ENCODE peak calls at places on chromosome 7, in seven cellular contexts. P is CD8-positive, alpha-beta T cell; N is HCT116; H is heart left ventricle; J is breast epithelium; Y is aorta; D is lung. O is an unnamed sample. For H3K4me1, the result is how much of the 10 kb centered on the place peaks cover.

GRCh38 chr7:68691261-68692216 is 906.7 kb upstream of the AUTS2 start:
- DNase-seq in P (no peak), N (no peak), H (no peak), J (no peak), Y (no peak), D (no peak), O (peak)

GRCh38 chr7:106178593-106179134 is 66.6 kb upstream of the SYPL1 start:
- DNase-seq in P (no peak), N (peak), H (peak), J (no peak), Y (no peak), D (no peak), O (no peak)

GRCh38 chr7:6614941-6615737 is at the start of gene ZNF853:
- DNase-seq in P (no peak), N (no peak), H (no peak), J (no peak), Y (no peak), D (no peak), O (no peak)

GRCh38 chr7:127654404-127655392 is 2.7 kb downstream of the SND1 start:
- DNase-seq in P (no peak), N (no peak), H (no peak), J (no peak), Y (no peak), D (no peak), O (peak)

GRCh38 chr7:117019786-117020604 is 66.7 kb downstream of the ST7 start:
- DNase-seq in P (no peak), N (peak), H (peak), J (peak), Y (peak), D (peak), O (peak)

GRCh38 chr7:114663502-114663901 is 248.9 kb downstream of the FOXP2 start:
- DNase-seq in P (no peak), N (peak), H (no peak), J (no peak), Y (no peak), D (no peak), O (no peak)

GRCh38 chr7:2719007-2719406 is 31.0 kb downstream of the AMZ1 start:
- DNase-seq in P (peak), N (no peak), H (no peak), J (no peak), Y (no peak), D (no peak), O (no peak)

GRCh38 chr7:121544726-121545125 is 148.6 kb upstream of the FAM3C start:
- DNase-seq in P (no peak), N (peak), H (no peak), J (peak), Y (no peak), D (no peak), O (peak)

GRCh38 chr7:143514487-143514886 is 36.8 kb downstream of the TAS2R41 start:
- DNase-seq in P (no peak), N (no peak), H (no peak), J (no peak), Y (no peak), D (no peak), O (no peak)
- H3K4me1 ChIP-seq in P (under half), N (under half), H (under half), J (under half), Y (under half), D (under half), O (under half)

DNA sequence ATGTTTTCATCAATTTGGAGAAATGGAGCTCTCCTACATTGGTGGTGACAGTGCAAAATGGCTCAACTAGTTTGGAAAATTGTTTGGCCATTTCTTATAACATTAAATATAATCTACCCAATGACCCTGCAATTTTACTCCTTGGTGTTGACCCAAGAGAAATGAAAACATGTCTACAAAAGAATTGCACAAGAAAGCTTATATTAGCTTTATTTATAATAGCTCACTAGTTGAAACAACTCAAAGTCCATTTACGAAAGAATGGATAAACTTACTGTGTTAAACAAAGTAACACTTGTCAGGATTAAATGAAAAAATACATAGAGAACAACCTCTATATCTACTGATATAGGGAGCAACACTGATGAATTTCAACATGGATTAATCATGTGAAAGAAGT is 539.9 kb downstream of the DNAJB9 start:
- DNase-seq in P (no peak), N (no peak), H (no peak), J (no peak), Y (no peak), D (no peak), O (no peak)
- H3K27ac ChIP-seq in P (no peak), N (no peak), H (no peak), J (no peak), Y (no peak), D (no peak), O (no peak)

GRCh38 chr7:158825628-158826289 is 3.5 kb downstream of the ESYT2 start:
- DNase-seq in P (no peak), N (no peak), H (no peak), J (no peak), Y (no peak), D (no peak), O (no peak)

GRCh38 chr7:158827411-158828342 is 1.6 kb downstream of the ESYT2 start:
- DNase-seq in P (no peak), N (no peak), H (no peak), J (no peak), Y (no peak), D (no peak), O (peak)

GRCh38 chr7:158821173-158822021 is 7.9 kb downstream of the ESYT2 start:
- DNase-seq in P (no peak), N (peak), H (no peak), J (no peak), Y (no peak), D (no peak), O (peak)

GRCh38 chr7:158820656-158821055 is 8.7 kb downstream of the ESYT2 start:
- DNase-seq in P (no peak), N (no peak), H (no peak), J (no peak), Y (no peak), D (no peak), O (no peak)

DNA sequence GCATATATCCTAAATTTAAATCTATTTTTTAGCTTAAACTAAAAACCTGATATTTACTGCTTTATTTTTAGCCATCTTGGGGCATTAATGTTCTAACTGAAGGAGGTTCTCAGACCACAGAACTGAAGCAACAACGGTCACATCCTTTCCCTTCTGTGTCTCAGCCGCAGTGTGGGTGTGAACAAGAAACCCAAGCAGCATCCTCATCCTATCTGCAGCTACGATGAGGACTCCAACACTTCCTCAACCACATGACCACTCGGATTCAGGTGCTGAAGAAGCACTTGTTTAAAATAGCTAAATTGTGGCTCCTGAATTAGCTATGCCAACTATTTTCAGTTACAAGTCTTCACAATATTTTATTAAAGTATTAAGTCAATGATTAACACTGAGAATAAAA is 5.3 kb downstream of the ESYT2 start:
- DNase-seq in P (peak), N (no peak), H (no peak), J (no peak), Y (no peak), D (no peak), O (no peak)
- H3K4me1 ChIP-seq in P (half or more), N (half or more), H (half or more), J (under half), Y (under half), D (under half), O (under half)

DNA sequence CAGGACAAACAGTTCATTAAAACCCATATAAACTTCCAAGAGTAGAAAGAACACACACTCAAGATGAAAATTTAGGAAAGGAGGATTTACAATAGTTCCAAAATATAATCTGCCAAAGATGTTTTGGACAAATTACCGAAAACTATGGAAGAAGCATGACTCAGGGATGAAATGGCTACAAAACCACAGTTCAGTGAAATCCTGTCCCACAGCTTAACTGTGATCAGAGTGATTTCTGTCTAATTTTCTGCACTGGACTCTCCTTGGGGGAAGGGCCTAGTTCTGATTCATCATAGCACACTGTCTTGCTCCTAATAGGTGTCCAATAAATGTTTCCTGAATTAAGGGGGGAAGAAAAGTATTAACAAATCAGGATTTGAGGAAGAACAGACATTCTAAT is 82.2 kb downstream of the HIPK2 start:
- DNase-seq in P (no peak), N (no peak), H (no peak), J (no peak), Y (no peak), D (no peak), O (no peak)
- H3K27ac ChIP-seq in P (no peak), N (no peak), H (no peak), J (no peak), Y (no peak), D (no peak), O (no peak)

GRCh38 chr7:134365341-134366054 is 48.8 kb upstream of the SLC35B4 start:
- DNase-seq in P (no peak), N (no peak), H (no peak), J (no peak), Y (no peak), D (no peak), O (peak)
- H3K4me1 ChIP-seq in P (under half), N (under half), H (under half), J (under half), Y (under half), D (under half), O (under half)

GRCh38 chr7:17027143-17027802 is 145.5 kb upstream of the AGR3 start:
- DNase-seq in P (no peak), N (no peak), H (no peak), J (no peak), Y (no peak), D (no peak), O (no peak)
- H3K27ac ChIP-seq in P (no peak), N (no peak), H (no peak), J (peak), Y (no peak), D (no peak), O (no peak)

DNA sequence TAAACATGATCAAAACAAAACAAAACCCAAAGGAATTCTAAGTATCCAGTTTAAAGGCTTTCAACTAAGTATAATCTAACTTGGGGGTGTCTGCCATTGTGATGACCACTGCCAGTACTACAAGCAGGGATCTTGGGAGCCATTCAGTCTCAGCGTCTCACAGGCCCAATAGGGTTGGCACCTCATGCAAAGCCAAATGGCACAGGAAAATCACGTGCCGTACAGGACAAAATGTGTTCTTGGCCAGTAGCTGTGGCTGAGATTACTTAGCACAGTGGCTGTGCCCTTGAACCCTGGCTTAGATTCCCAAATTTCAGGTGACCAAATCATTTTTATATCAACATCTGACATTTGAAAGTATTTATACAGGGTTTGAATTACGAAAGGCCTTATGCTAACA is 50.0 kb downstream of the DLD start:
- DNase-seq in P (no peak), N (no peak), H (no peak), J (no peak), Y (no peak), D (no peak), O (no peak)
- H3K4me1 ChIP-seq in P (under half), N (under half), H (under half), J (under half), Y (under half), D (under half), O (under half)

DNA sequence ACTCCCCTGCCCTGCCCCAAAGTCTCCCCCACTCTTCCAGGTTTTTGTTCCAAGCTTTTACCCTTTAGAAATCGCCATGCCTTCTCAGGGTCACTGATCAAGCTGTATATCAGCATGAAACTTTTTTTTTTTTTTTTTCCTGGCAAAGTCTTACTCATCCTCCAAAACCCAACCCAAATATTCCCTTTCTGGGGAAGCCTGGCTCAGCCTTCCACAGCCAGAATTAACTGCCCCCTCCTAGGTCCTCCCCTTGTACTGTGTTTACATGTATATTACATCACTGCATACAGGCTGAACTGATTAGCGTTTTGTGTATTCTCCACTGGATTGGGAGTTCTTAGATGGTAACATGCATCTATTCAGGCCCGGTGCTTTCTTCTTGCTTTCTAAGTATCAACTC is 4.6 kb upstream of the NOBOX start:
- DNase-seq in P (no peak), N (no peak), H (no peak), J (no peak), Y (no peak), D (no peak), O (peak)
- H3K27ac ChIP-seq in P (no peak), N (no peak), H (no peak), J (peak), Y (no peak), D (no peak), O (peak)

O was measured in foreskin keratinocyte.